ENCODE peak calls at places on chromosomes 5 and 9, in four cellular contexts. J is AML-193, X is immature natural killer cell, O is skeletal muscle cell. K is an unnamed sample.

GRCh38 chr5:75509956-75510355 is 1.5 kb downstream of the CERT1 start:
- DNase-seq in J (peak; percentile 42), X (no peak), O (peak; percentile 4), K (no peak)

GRCh38 chr5:124650960-124651662 is 95.3 kb downstream of the ZNF608 start:
- DNase-seq in J (no peak), X (no peak), O (peak; percentile 80), K (no peak)

GRCh38 chr5:76290321-76290757 is 112.7 kb upstream of the IQGAP2 start:
- DNase-seq in J (no peak), X (no peak), O (no peak), K (no peak)

GRCh38 chr5:80077317-80077716 is 42.2 kb downstream of the THBS4 start:
- DNase-seq in J (no peak), X (no peak), O (no peak), K (no peak)

GRCh38 chr5:149153751-149154610 is 12.7 kb downstream of the ABLIM3 start:
- DNase-seq in J (no peak), X (no peak), O (peak; percentile 67), K (no peak)

GRCh38 chr5:1292139-1292538 is 2.7 kb downstream of the TERT start:
- DNase-seq in J (no peak), X (no peak), O (no peak), K (no peak)

GRCh38 chr5:14669975-14670374 is 5.5 kb downstream of the OTULIN start:
- DNase-seq in J (no peak), X (no peak), O (no peak), K (no peak)

GRCh38 chr9:107340920-107341632 is 58.0 kb downstream of the RAD23B start:
- DNase-seq in J (peak; percentile 13), X (peak; percentile 70), O (no peak), K (no peak)

GRCh38 chr5:33287242-33287641 is 153.5 kb upstream of the TARS1 start:
- DNase-seq in J (no peak), X (no peak), O (no peak), K (no peak)

GRCh38 chr9:112072721-112073553 is 102.2 kb downstream of the SUSD1 start:
- DNase-seq in J (no peak), X (no peak), O (peak; percentile 95), K (peak; percentile 98)

GRCh38 chr5:148776780-148777179 is 49.6 kb upstream of the ADRB2 start:
- DNase-seq in J (no peak), X (no peak), O (peak; percentile 56), K (peak; percentile 44)

GRCh38 chr5:65055938-65056337 is 287.2 kb downstream of the CWC27 start:
- DNase-seq in J (no peak), X (no peak), O (no peak), K (no peak)

GRCh38 chr5:8138884-8139283 is 269.9 kb downstream of the MTRR start:
- DNase-seq in J (no peak), X (no peak), O (no peak), K (no peak)

GRCh38 chr9:71683598-71684235 is 84.6 kb downstream of the CEMIP2 start:
- DNase-seq in J (peak; percentile 55), X (no peak), O (no peak), K (no peak)

GRCh38 chr9:136726631-136727191 is 14.3 kb downstream of the DIPK1B start:
- DNase-seq in J (peak; percentile 39), X (peak; percentile 21), O (no peak), K (no peak)

GRCh38 chr5:10331341-10331796 is 22.1 kb upstream of the MARCHF6 start:
- DNase-seq in J (no peak), X (no peak), O (peak; percentile 92), K (no peak)

GRCh38 chr9:120394058-120394669 is 185.8 kb downstream of the CDK5RAP2 start:
- DNase-seq in J (no peak), X (no peak), O (peak; percentile 93), K (peak; percentile 88)

GRCh38 chr9:4235951-4236804 is 63.7 kb downstream of the GLIS3 start:
- DNase-seq in J (no peak), X (no peak), O (no peak), K (peak; percentile 46)

GRCh38 chr9:120905794-120906248 is 20.8 kb downstream of the TRAF1 start:
- DNase-seq in J (no peak), X (peak; percentile 47), O (no peak), K (no peak)

GRCh38 chr5:73906277-73906676 is 280.3 kb downstream of the ARHGEF28 start:
- DNase-seq in J (no peak), X (no peak), O (no peak), K (no peak)

K was measured in AG09309.